ENCODE peak calls at places on chromosomes 2 and 18, in nine cellular contexts. One of them, this sample, is unnamed.

GRCh38 chr2:152542995-152543481 is 174.2 kb downstream of the PRPF40A start:
- DNase-seq in fibroblast of villous mesenchyme: peak; percentile 90
- DNase-seq in HCT116: peak; percentile 41
- DNase-seq in BE2C: no peak
- DNase-seq in coronary artery: no peak
- DNase-seq in tibial artery: no peak
- DNase-seq in right atrium auricular region: no peak
- DNase-seq in cardiac fibroblast: peak; percentile 88
- DNase-seq in uterus: peak; percentile 16
- DNase-seq in this sample: no peak

GRCh38 chr2:58157754-58158153 is 83.4 kb downstream of the FANCL start:
- DNase-seq in fibroblast of villous mesenchyme: no peak
- DNase-seq in HCT116: no peak
- DNase-seq in BE2C: no peak
- DNase-seq in coronary artery: no peak
- DNase-seq in tibial artery: no peak
- DNase-seq in right atrium auricular region: no peak
- DNase-seq in cardiac fibroblast: no peak
- DNase-seq in uterus: no peak
- DNase-seq in this sample: no peak

GRCh38 chr2:25215948-25216679 is 47.7 kb upstream of the POMC start:
- DNase-seq in fibroblast of villous mesenchyme: peak; percentile 78
- DNase-seq in HCT116: no peak
- DNase-seq in BE2C: no peak
- DNase-seq in coronary artery: no peak
- DNase-seq in tibial artery: peak; percentile 52
- DNase-seq in right atrium auricular region: peak; percentile 64
- DNase-seq in cardiac fibroblast: peak; percentile 83
- DNase-seq in uterus: peak; percentile 64
- DNase-seq in this sample: peak; percentile 70

GRCh38 chr2:205712508-205712907 is 30.2 kb downstream of the NRP2 start:
- DNase-seq in fibroblast of villous mesenchyme: peak; percentile 72
- DNase-seq in HCT116: no peak
- DNase-seq in BE2C: no peak
- DNase-seq in coronary artery: no peak
- DNase-seq in tibial artery: no peak
- DNase-seq in right atrium auricular region: no peak
- DNase-seq in cardiac fibroblast: peak; percentile 20
- DNase-seq in uterus: no peak
- DNase-seq in this sample: no peak

GRCh38 chr2:218400930-218401833 is 1.5 kb downstream of the CTDSP1 start:
- DNase-seq in fibroblast of villous mesenchyme: no peak
- DNase-seq in HCT116: no peak
- DNase-seq in BE2C: no peak
- DNase-seq in coronary artery: no peak
- DNase-seq in tibial artery: peak; percentile 34
- DNase-seq in right atrium auricular region: no peak
- DNase-seq in cardiac fibroblast: no peak
- DNase-seq in uterus: peak; percentile 30
- DNase-seq in this sample: peak; percentile 69

GRCh38 chr2:227238242-227239237 is 74.1 kb downstream of the COL4A3 start:
- DNase-seq in fibroblast of villous mesenchyme: peak; percentile 69
- DNase-seq in HCT116: peak; percentile 41
- DNase-seq in BE2C: peak; percentile 70
- DNase-seq in coronary artery: no peak
- DNase-seq in tibial artery: peak; percentile 69
- DNase-seq in right atrium auricular region: peak; percentile 81
- DNase-seq in cardiac fibroblast: peak; percentile 78
- DNase-seq in uterus: peak; percentile 40
- DNase-seq in this sample: peak; percentile 70

GRCh38 chr2:149679286-149679685 is 91.7 kb upstream of the MMADHC start:
- DNase-seq in fibroblast of villous mesenchyme: peak; percentile 83
- DNase-seq in HCT116: no peak
- DNase-seq in BE2C: no peak
- DNase-seq in coronary artery: no peak
- DNase-seq in tibial artery: no peak
- DNase-seq in right atrium auricular region: no peak
- DNase-seq in cardiac fibroblast: peak; percentile 53
- DNase-seq in uterus: no peak
- DNase-seq in this sample: no peak

GRCh38 chr18:49569701-49570100 is 7.8 kb downstream of the LIPG start:
- DNase-seq in fibroblast of villous mesenchyme: no peak
- DNase-seq in HCT116: no peak
- DNase-seq in BE2C: no peak
- DNase-seq in coronary artery: no peak
- DNase-seq in tibial artery: no peak
- DNase-seq in right atrium auricular region: no peak
- DNase-seq in cardiac fibroblast: no peak
- DNase-seq in uterus: no peak
- DNase-seq in this sample: no peak

GRCh38 chr2:222907048-222907447 is 46.2 kb downstream of the ACSL3 start:
- DNase-seq in fibroblast of villous mesenchyme: no peak
- DNase-seq in HCT116: no peak
- DNase-seq in BE2C: no peak
- DNase-seq in coronary artery: no peak
- DNase-seq in tibial artery: no peak
- DNase-seq in right atrium auricular region: no peak
- DNase-seq in cardiac fibroblast: no peak
- DNase-seq in uterus: no peak
- DNase-seq in this sample: no peak

GRCh38 chr2:222909276-222909675 is 48.4 kb downstream of the ACSL3 start:
- DNase-seq in fibroblast of villous mesenchyme: no peak
- DNase-seq in HCT116: no peak
- DNase-seq in BE2C: no peak
- DNase-seq in coronary artery: no peak
- DNase-seq in tibial artery: no peak
- DNase-seq in right atrium auricular region: no peak
- DNase-seq in cardiac fibroblast: no peak
- DNase-seq in uterus: no peak
- DNase-seq in this sample: no peak

GRCh38 chr2:222912117-222912516 is 51.3 kb downstream of the ACSL3 start:
- DNase-seq in fibroblast of villous mesenchyme: peak; percentile 90
- DNase-seq in HCT116: no peak
- DNase-seq in BE2C: no peak
- DNase-seq in coronary artery: no peak
- DNase-seq in tibial artery: no peak
- DNase-seq in right atrium auricular region: no peak
- DNase-seq in cardiac fibroblast: peak; percentile 65
- DNase-seq in uterus: no peak
- DNase-seq in this sample: no peak

GRCh38 chr2:222904557-222905258 is 43.9 kb downstream of the ACSL3 start:
- DNase-seq in fibroblast of villous mesenchyme: peak; percentile 92
- DNase-seq in HCT116: no peak
- DNase-seq in BE2C: no peak
- DNase-seq in coronary artery: no peak
- DNase-seq in tibial artery: no peak
- DNase-seq in right atrium auricular region: no peak
- DNase-seq in cardiac fibroblast: peak; percentile 52
- DNase-seq in uterus: no peak
- DNase-seq in this sample: no peak

DNA sequence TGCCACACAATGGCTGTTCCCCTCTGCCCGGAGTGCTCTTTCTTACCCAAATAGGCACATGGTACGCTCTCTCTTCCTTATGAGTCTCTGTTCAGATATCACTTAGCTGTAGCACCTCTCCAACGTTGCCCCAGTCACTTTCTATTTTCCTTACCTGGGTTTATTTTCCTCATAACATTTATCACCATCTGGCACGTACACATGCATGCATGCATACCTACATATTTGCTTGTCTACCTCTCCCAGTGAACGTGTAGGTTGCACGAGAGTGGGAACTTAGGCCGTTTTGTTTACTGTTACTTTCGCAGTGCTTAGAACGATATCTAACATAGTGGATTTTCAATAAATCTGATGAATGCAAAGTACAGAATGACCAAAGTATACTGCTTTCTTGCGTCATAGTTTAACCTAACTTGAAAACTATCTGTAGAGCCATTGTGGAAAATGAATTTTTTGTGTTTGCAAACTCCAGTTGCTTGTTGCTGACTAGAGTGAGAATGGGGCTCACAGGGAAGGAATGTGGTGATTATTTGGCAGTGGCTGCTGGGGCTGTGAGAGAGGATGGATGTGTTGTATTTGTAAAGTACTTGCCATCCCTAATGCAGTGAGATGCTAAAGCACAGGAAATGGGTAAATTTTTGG is 47.1 kb downstream of the ACSL3 start:
- DNase-seq in fibroblast of villous mesenchyme: peak; percentile 31
- DNase-seq in HCT116: no peak
- DNase-seq in BE2C: no peak
- DNase-seq in coronary artery: no peak
- DNase-seq in tibial artery: no peak
- DNase-seq in right atrium auricular region: no peak
- DNase-seq in cardiac fibroblast: peak; percentile 62
- DNase-seq in uterus: no peak
- DNase-seq in this sample: no peak
- H3K4me3 ChIP-seq in fibroblast of villous mesenchyme: no peak overlapping the region
- H3K4me3 ChIP-seq in HCT116: no peak overlapping the region
- H3K4me3 ChIP-seq in BE2C: no peak overlapping the region
- H3K4me3 ChIP-seq in coronary artery: no peak overlapping the region
- H3K4me3 ChIP-seq in tibial artery: no peak overlapping the region
- H3K4me3 ChIP-seq in right atrium auricular region: no peak overlapping the region
- H3K4me3 ChIP-seq in cardiac fibroblast: no peak overlapping the region
- H3K4me3 ChIP-seq in uterus: no peak overlapping the region
- H3K4me3 ChIP-seq in this sample: no peak overlapping the region

GRCh38 chr2:23861952-23862351 is 65.0 kb downstream of the ATAD2B start:
- DNase-seq in fibroblast of villous mesenchyme: no peak
- DNase-seq in HCT116: no peak
- DNase-seq in BE2C: no peak
- DNase-seq in coronary artery: no peak
- DNase-seq in tibial artery: no peak
- DNase-seq in right atrium auricular region: no peak
- DNase-seq in cardiac fibroblast: no peak
- DNase-seq in uterus: no peak
- DNase-seq in this sample: no peak

GRCh38 chr2:23859983-23860382 is 66.9 kb downstream of the ATAD2B start:
- DNase-seq in fibroblast of villous mesenchyme: peak; percentile 38
- DNase-seq in HCT116: no peak
- DNase-seq in BE2C: no peak
- DNase-seq in coronary artery: no peak
- DNase-seq in tibial artery: no peak
- DNase-seq in right atrium auricular region: no peak
- DNase-seq in cardiac fibroblast: peak; percentile 10
- DNase-seq in uterus: no peak
- DNase-seq in this sample: no peak

GRCh38 chr2:23862716-23863426 is 64.1 kb downstream of the ATAD2B start:
- DNase-seq in fibroblast of villous mesenchyme: no peak
- DNase-seq in HCT116: no peak
- DNase-seq in BE2C: no peak
- DNase-seq in coronary artery: no peak
- DNase-seq in tibial artery: no peak
- DNase-seq in right atrium auricular region: no peak
- DNase-seq in cardiac fibroblast: no peak
- DNase-seq in uterus: no peak
- DNase-seq in this sample: no peak

DNA sequence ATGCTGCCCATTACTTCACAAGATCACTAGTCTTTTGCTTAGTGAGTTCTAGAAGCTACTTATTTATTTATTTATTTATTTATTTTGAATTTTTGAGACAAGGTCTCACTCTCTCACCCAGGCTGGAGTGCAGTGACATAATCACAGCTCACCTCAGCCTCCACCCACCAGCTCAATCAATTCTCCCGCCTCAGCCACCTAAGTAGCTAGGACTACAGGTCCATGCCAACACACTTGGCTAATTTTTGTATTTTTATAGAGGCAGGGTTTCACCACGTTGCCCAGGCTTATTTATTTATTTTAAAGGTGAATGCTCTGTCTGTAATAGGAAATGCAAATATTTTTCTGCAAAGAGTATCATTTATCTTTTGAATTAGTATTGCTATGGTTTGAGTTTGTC is 67.7 kb downstream of the ATAD2B start:
- DNase-seq in fibroblast of villous mesenchyme: no peak
- DNase-seq in HCT116: no peak
- DNase-seq in BE2C: no peak
- DNase-seq in coronary artery: no peak
- DNase-seq in tibial artery: no peak
- DNase-seq in right atrium auricular region: no peak
- DNase-seq in cardiac fibroblast: no peak
- DNase-seq in uterus: no peak
- DNase-seq in this sample: no peak
- TF ChIP-seq CTCF in fibroblast of villous mesenchyme: no peak
- TF ChIP-seq CTCF in HCT116: no peak
- TF ChIP-seq CTCF in BE2C: no peak
- TF ChIP-seq CTCF in coronary artery: no peak
- TF ChIP-seq CTCF in tibial artery: no peak
- TF ChIP-seq CTCF in right atrium auricular region: no peak
- TF ChIP-seq CTCF in cardiac fibroblast: no peak
- TF ChIP-seq CTCF in uterus: no peak
- TF ChIP-seq CTCF in this sample: no peak

GRCh38 chr2:84830095-84830494 is 50.8 kb downstream of the TRABD2A start:
- DNase-seq in fibroblast of villous mesenchyme: peak; percentile 7
- DNase-seq in HCT116: no peak
- DNase-seq in BE2C: no peak
- DNase-seq in coronary artery: no peak
- DNase-seq in tibial artery: peak; percentile 64
- DNase-seq in right atrium auricular region: no peak
- DNase-seq in cardiac fibroblast: no peak
- DNase-seq in uterus: no peak
- DNase-seq in this sample: no peak

GRCh38 chr2:84830758-84831500 is 50.0 kb downstream of the TRABD2A start:
- DNase-seq in fibroblast of villous mesenchyme: no peak
- DNase-seq in HCT116: no peak
- DNase-seq in BE2C: no peak
- DNase-seq in coronary artery: no peak
- DNase-seq in tibial artery: no peak
- DNase-seq in right atrium auricular region: no peak
- DNase-seq in cardiac fibroblast: no peak
- DNase-seq in uterus: no peak
- DNase-seq in this sample: no peak

GRCh38 chr2:84829693-84830092 is 51.2 kb downstream of the TRABD2A start:
- DNase-seq in fibroblast of villous mesenchyme: no peak
- DNase-seq in HCT116: no peak
- DNase-seq in BE2C: no peak
- DNase-seq in coronary artery: no peak
- DNase-seq in tibial artery: no peak
- DNase-seq in right atrium auricular region: no peak
- DNase-seq in cardiac fibroblast: no peak
- DNase-seq in uterus: no peak
- DNase-seq in this sample: no peak

GRCh38 chr2:84823788-84824187 is 57.1 kb downstream of the TRABD2A start:
- DNase-seq in fibroblast of villous mesenchyme: no peak
- DNase-seq in HCT116: no peak
- DNase-seq in BE2C: no peak
- DNase-seq in coronary artery: no peak
- DNase-seq in tibial artery: no peak
- DNase-seq in right atrium auricular region: no peak
- DNase-seq in cardiac fibroblast: no peak
- DNase-seq in uterus: no peak
- DNase-seq in this sample: no peak

GRCh38 chr2:84827978-84828575 is 52.8 kb downstream of the TRABD2A start:
- DNase-seq in fibroblast of villous mesenchyme: no peak
- DNase-seq in HCT116: no peak
- DNase-seq in BE2C: no peak
- DNase-seq in coronary artery: no peak
- DNase-seq in tibial artery: no peak
- DNase-seq in right atrium auricular region: no peak
- DNase-seq in cardiac fibroblast: no peak
- DNase-seq in uterus: no peak
- DNase-seq in this sample: no peak
- H3K4me3 ChIP-seq in fibroblast of villous mesenchyme: no peak overlapping the region
- H3K4me3 ChIP-seq in HCT116: no peak overlapping the region
- H3K4me3 ChIP-seq in BE2C: no peak overlapping the region
- H3K4me3 ChIP-seq in coronary artery: no peak overlapping the region
- H3K4me3 ChIP-seq in tibial artery: no peak overlapping the region
- H3K4me3 ChIP-seq in right atrium auricular region: no peak overlapping the region
- H3K4me3 ChIP-seq in cardiac fibroblast: no peak overlapping the region
- H3K4me3 ChIP-seq in uterus: no peak overlapping the region
- H3K4me3 ChIP-seq in this sample: no peak overlapping the region

DNA sequence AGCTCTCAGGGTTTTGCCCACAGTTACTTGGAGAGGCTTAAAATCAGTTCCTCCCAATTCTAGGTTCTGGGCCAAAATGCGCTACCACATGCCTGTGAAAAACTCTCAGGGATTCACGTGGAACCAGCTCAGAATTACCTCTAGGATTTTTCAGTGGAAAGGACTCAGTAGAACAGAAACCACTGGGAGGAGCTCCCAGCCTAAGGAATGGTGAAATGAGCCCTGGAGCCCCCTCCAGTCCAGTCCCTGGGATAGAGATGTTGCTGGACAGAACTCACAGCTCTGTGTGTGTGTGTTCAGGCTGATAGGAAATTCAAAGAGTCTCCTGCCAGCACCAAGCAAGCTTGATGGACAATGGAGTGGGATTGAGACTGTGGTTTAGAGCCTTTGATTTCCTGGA is 21.1 kb upstream of the SLC9A4 start:
- DNase-seq in fibroblast of villous mesenchyme: no peak
- DNase-seq in HCT116: no peak
- DNase-seq in BE2C: no peak
- DNase-seq in coronary artery: no peak
- DNase-seq in tibial artery: no peak
- DNase-seq in right atrium auricular region: no peak
- DNase-seq in cardiac fibroblast: peak; percentile 21
- DNase-seq in uterus: no peak
- DNase-seq in this sample: no peak
- TF ChIP-seq CTCF in fibroblast of villous mesenchyme: no peak
- TF ChIP-seq CTCF in HCT116: peak; percentile 6
- TF ChIP-seq CTCF in BE2C: no peak
- TF ChIP-seq CTCF in coronary artery: no peak
- TF ChIP-seq CTCF in tibial artery: no peak
- TF ChIP-seq CTCF in right atrium auricular region: no peak
- TF ChIP-seq CTCF in cardiac fibroblast: no peak
- TF ChIP-seq CTCF in uterus: no peak
- TF ChIP-seq CTCF in this sample: no peak